ENCODE peak calls at places on chromosome 22, in six cellular contexts. S is C1 segment of cervical spinal cord, W is IMR-90, Z is RWPE1, E is NCI-H1436 treated with DMSO at 0.1 percent for 48 hours, M is progenitor cell of endocrine pancreas. U is an unnamed sample.
A peak's percentile ranks its signal among the peaks of the same experiment; 100 is the strongest.

GRCh38 chr22:43205261-43205691 is 18.3 kb upstream of the TTLL12 start:
- DNase-seq in Z (no peak), W (no peak), S (no peak), E (no peak), M (no peak), U (no peak)

GRCh38 chr22:25420925-25421904 is 143.3 kb upstream of the GRK3 start:
- DNase-seq in S (no peak), Z (no peak), E (no peak), W (no peak), M (no peak), U (peak; percentile 14)

GRCh38 chr22:38758276-38758945 is 2.6 kb upstream of the SUN2 start:
- DNase-seq in M (no peak), Z (no peak), E (peak; percentile 54), W (no peak), S (no peak), U (no peak)

GRCh38 chr22:49847751-49848689 is 5.6 kb upstream of the ZBED4 start:
- DNase-seq in Z (no peak), M (no peak), S (no peak), E (no peak), W (no peak), U (no peak)

GRCh38 chr22:32628626-32629587 is 154.3 kb downstream of the FBXO7 start:
- DNase-seq in W (peak; percentile 97), M (no peak), S (no peak), E (no peak), Z (no peak), U (peak; percentile 41)

GRCh38 chr22:28855355-28856094 is 27.8 kb upstream of the ZNRF3 start:
- DNase-seq in S (no peak), M (peak; percentile 34), W (peak; percentile 78), E (no peak), Z (peak; percentile 52), U (peak; percentile 66)

GRCh38 chr22:47376901-47377520 is 614.6 kb downstream of the TBC1D22A start:
- DNase-seq in M (no peak), Z (no peak), W (no peak), S (no peak), E (no peak), U (no peak)

GRCh38 chr22:29480512-29481264 is 670 bp downstream of the NEFH start:
- DNase-seq in S (peak; percentile 21), Z (no peak), W (peak; percentile 56), E (no peak), M (no peak), U (no peak)

GRCh38 chr22:44153705-44154104 is 27.0 kb upstream of the PARVG start:
- DNase-seq in Z (no peak), E (no peak), S (no peak), M (no peak), W (no peak), U (no peak)

GRCh38 chr22:17664414-17665045 is 26.0 kb downstream of the BCL2L13 start:
- DNase-seq in E (no peak), S (no peak), Z (no peak), M (no peak), W (no peak), U (no peak)

GRCh38 chr22:18028817-18029527 is 4.6 kb upstream of the MICAL3 start:
- DNase-seq in M (no peak), W (no peak), Z (no peak), S (no peak), E (no peak), U (no peak)

GRCh38 chr22:21020802-21021429 is 6.0 kb downstream of the P2RX6 start:
- DNase-seq in M (no peak), Z (no peak), W (no peak), S (no peak), E (no peak), U (peak; percentile 36)

GRCh38 chr22:29291215-29291614 is 15.2 kb upstream of the GAS2L1 start:
- DNase-seq in W (no peak), E (no peak), S (no peak), Z (no peak), M (no peak), U (no peak)

GRCh38 chr22:44049369-44050231 is 25.5 kb downstream of the PARVB start:
- DNase-seq in S (peak; percentile 24), M (no peak), E (no peak), W (no peak), Z (no peak), U (no peak)

GRCh38 chr22:36902143-36902911 is 11.1 kb upstream of the CSF2RB start:
- DNase-seq in Z (no peak), M (no peak), E (no peak), W (no peak), S (no peak), U (no peak)

GRCh38 chr22:29782061-29782845 is 15.1 kb downstream of the UQCR10 start:
- DNase-seq in Z (no peak), W (peak; percentile 46), S (peak; percentile 27), E (no peak), M (no peak), U (peak; percentile 51)

GRCh38 chr22:17149073-17149815 is 9.8 kb downstream of the HDHD5 start:
- DNase-seq in S (no peak), M (no peak), E (no peak), Z (no peak), W (no peak), U (no peak)

U was measured in EH.